ENCODE peak calls at places on chromosomes 4 and X, in seven cellular contexts. E is OCI-LY7; C is AG04449; Z is SK-N-DZ; Q is SJSA1; R is left kidney; I is activated CD8-positive, alpha-beta T cell treated with anti-CD3 and anti-CD28 coated beads for 36 hours. W is an unnamed sample.

GRCh38 chr4:6469144-6469543 is 3.3 kb downstream of the PPP2R2C start:
- DNase-seq in R (no peak), I (no peak), Q (no peak), E (no peak), C (no peak), Z (no peak), W (no peak)

GRCh38 chrX:19799319-19800182 is 87.8 kb downstream of the SH3KBP1 start:
- DNase-seq in I (peak; percentile 70), E (peak; percentile 61), R (peak; percentile 31), Z (no peak), Q (no peak), C (no peak), W (no peak)

GRCh38 chrX:137549846-137550534 is 15.9 kb upstream of the ZIC3 start:
- DNase-seq in R (peak; percentile 5), Q (no peak), C (no peak), Z (no peak), E (no peak), I (no peak), W (no peak)

GRCh38 chr4:89995824-89996223 is 101.2 kb downstream of the MMRN1 start:
- DNase-seq in R (no peak), I (no peak), E (no peak), Q (no peak), Z (no peak), C (no peak), W (no peak)

GRCh38 chrX:132016628-132017430 is 6.3 kb upstream of the STK26 start:
- DNase-seq in I (no peak), R (no peak), Q (no peak), E (no peak), C (no peak), Z (no peak), W (no peak)

GRCh38 chr4:123528501-123529277 is 132.1 kb downstream of the SPRY1 start:
- DNase-seq in E (no peak), R (no peak), Q (no peak), Z (no peak), I (no peak), C (no peak), W (no peak)

GRCh38 chr4:25021206-25021605 is 9.5 kb downstream of the LGI2 start:
- DNase-seq in E (no peak), Z (no peak), C (no peak), Q (no peak), R (peak; percentile 25), I (no peak), W (no peak)

GRCh38 chrX:65451663-65452062 is 82.9 kb downstream of the LAS1L start:
- DNase-seq in I (peak; percentile 13), Q (no peak), R (peak; percentile 4), C (no peak), Z (peak; percentile 53), E (peak; percentile 64), W (peak; percentile 44)

GRCh38 chr4:15781427-15782095 is 3.4 kb downstream of the CD38 start:
- DNase-seq in R (no peak), Z (no peak), I (peak; percentile 68), C (no peak), Q (no peak), E (no peak), W (no peak)

GRCh38 chrX:94058728-94059382 is 384.8 kb downstream of the FAM133A start:
- DNase-seq in Q (no peak), E (peak; percentile 0), C (no peak), R (peak; percentile 45), Z (peak; percentile 14), I (peak; percentile 1), W (no peak)

GRCh38 chr4:75924309-75924708 is 16.5 kb downstream of the NAAA start:
- DNase-seq in Z (no peak), R (no peak), E (no peak), C (no peak), I (no peak), Q (no peak), W (no peak)

GRCh38 chr4:100421356-100421978 is 96.4 kb downstream of the EMCN start:
- DNase-seq in Q (no peak), I (no peak), E (peak; percentile 9), R (peak; percentile 43), C (no peak), Z (peak; percentile 9), W (no peak)

GRCh38 chrX:108064613-108065012 is 19.7 kb downstream of the VSIG1 start:
- DNase-seq in R (no peak), I (no peak), C (no peak), Q (no peak), Z (no peak), E (no peak), W (no peak)

GRCh38 chr4:53019485-53020382 is 157.6 kb downstream of the RASL11B start:
- DNase-seq in Q (no peak), R (peak; percentile 35), Z (peak; percentile 7), C (no peak), I (no peak), E (no peak), W (no peak)

GRCh38 chr4:111128327-111128726 is 505.4 kb upstream of the PITX2 start:
- DNase-seq in E (no peak), C (no peak), Q (no peak), I (no peak), Z (no peak), R (no peak), W (no peak)

GRCh38 chr4:7043521-7044414 is 596 bp downstream of the TADA2B start:
- DNase-seq in Z (peak; percentile 30), C (no peak), I (peak; percentile 65), R (peak; percentile 69), Q (no peak), E (peak; percentile 68), W (peak; percentile 42)

GRCh38 chr4:121788896-121789295 is 12.2 kb upstream of the EXOSC9 start:
- DNase-seq in R (no peak), C (no peak), Q (no peak), Z (no peak), I (no peak), E (no peak), W (no peak)

GRCh38 chr4:36207808-36208207 is 36.5 kb downstream of the ARAP2 start:
- DNase-seq in Z (no peak), C (no peak), R (no peak), Q (no peak), E (no peak), I (no peak), W (no peak)

GRCh38 chr4:122285285-122285684 is 93.5 kb upstream of the ADAD1 start:
- DNase-seq in Z (no peak), E (no peak), Q (no peak), C (no peak), I (no peak), R (no peak), W (no peak)

GRCh38 chr4:128574706-128575105 is 234.8 kb upstream of the JADE1 start:
- DNase-seq in R (peak; percentile 83), C (peak; percentile 34), E (peak; percentile 74), I (peak; percentile 88), Q (no peak), Z (no peak), W (peak; percentile 68)

GRCh38 chr4:174303687-174304086 is 20.0 kb downstream of the CEP44 start:
- DNase-seq in R (no peak), I (no peak), C (no peak), E (no peak), Z (no peak), Q (no peak), W (no peak)

GRCh38 chr4:8547108-8547911 is 32.9 kb upstream of the GPR78 start:
- DNase-seq in Z (no peak), R (no peak), I (peak; percentile 19), Q (peak; percentile 86), C (no peak), E (peak; percentile 5), W (no peak)

GRCh38 chr4:81590596-81590995 is 118.9 kb upstream of the RASGEF1B start:
- DNase-seq in I (no peak), Z (no peak), Q (no peak), R (no peak), C (no peak), E (no peak), W (no peak)

GRCh38 chr4:177511611-177512010 is 69.4 kb upstream of the AGA start:
- DNase-seq in C (no peak), Q (no peak), Z (no peak), E (no peak), R (peak; percentile 52), I (no peak), W (no peak)

GRCh38 chr4:184289179-184289535 is 71.5 kb upstream of the ENPP6 start:
- DNase-seq in Q (no peak), C (no peak), E (no peak), I (no peak), Z (no peak), R (no peak), W (no peak)

W was measured in DND-41.